ENCODE peak calls at places on chromosomes 4 and X, in eight cellular contexts. G is cardiac muscle cell; B is heart left ventricle; F is transverse colon; M is fibroblast of the aortic adventitia; I is A549; P is AG04450; Z is CD8-positive, alpha-beta T cell. S is an unnamed sample.

GRCh38 chrX:68829594-68830485 is 1.0 kb downstream of the EFNB1 start:
- DNase-seq in B (peak), P (no peak), M (peak), I (peak), F (no peak), Z (no peak), G (peak), S (no peak)

GRCh38 chrX:40009890-40010289 is 87.9 kb downstream of the BCOR start:
- DNase-seq in F (no peak), G (no peak), B (no peak), P (no peak), I (no peak), M (no peak), Z (no peak), S (no peak)

GRCh38 chr4:15348236-15348635 is 79.6 kb upstream of the C1QTNF7 start:
- DNase-seq in G (no peak), F (no peak), P (no peak), M (no peak), I (no peak), B (no peak), Z (no peak), S (no peak)

GRCh38 chrX:3820170-3820569 is 106.7 kb upstream of the PRKX start:
- DNase-seq in P (peak), M (peak), I (no peak), Z (no peak), G (peak), B (no peak), F (no peak), S (no peak)

GRCh38 chrX:39903343-39903742 is 194.4 kb downstream of the BCOR start:
- DNase-seq in P (no peak), B (no peak), Z (no peak), G (peak), I (no peak), M (peak), F (no peak), S (no peak)

GRCh38 chr4:65671402-65671801 is 1.1 kb upstream of the EPHA5 start:
- DNase-seq in I (no peak), B (no peak), F (no peak), Z (no peak), M (no peak), P (no peak), G (no peak), S (no peak)

GRCh38 chrX:76148753-76149152 is 24.1 kb upstream of the PBDC1 start:
- DNase-seq in Z (no peak), I (peak), F (peak), G (peak), B (peak), M (peak), P (no peak), S (peak)

GRCh38 chrX:34470507-34470906 is 186.6 kb downstream of the TMEM47 start:
- DNase-seq in M (no peak), P (no peak), G (no peak), B (no peak), F (no peak), Z (no peak), I (no peak), S (no peak)

GRCh38 chrX:114071412-114071811 is 512.5 kb upstream of the HTR2C start:
- DNase-seq in B (no peak), M (no peak), Z (no peak), P (no peak), I (no peak), F (no peak), G (no peak), S (no peak)

GRCh38 chr4:21628116-21628515 is 320.5 kb downstream of the KCNIP4 start:
- DNase-seq in B (no peak), P (no peak), F (no peak), G (no peak), I (no peak), M (no peak), Z (no peak), S (no peak)

GRCh38 chrX:132488819-132489255 is at the start of gene MBNL3:
- DNase-seq in I (peak), F (peak), B (peak), M (peak), P (no peak), Z (peak), G (peak), S (no peak)

GRCh38 chrX:111164728-111165127 is 68.7 kb downstream of the PAK3 start:
- DNase-seq in G (peak), I (peak), M (peak), Z (no peak), F (no peak), P (no peak), B (no peak), S (no peak)

GRCh38 chr4:145732895-145733880 is 53.2 kb downstream of the C4orf51 start:
- DNase-seq in P (peak), F (peak), G (peak), M (peak), I (peak), B (peak), Z (peak), S (peak)

GRCh38 chr4:176186721-176187395 is 8.5 kb downstream of the SPATA4 start:
- DNase-seq in P (no peak), Z (no peak), G (no peak), I (no peak), M (peak), B (no peak), F (no peak), S (no peak)

GRCh38 chrX:133598596-133599334 is 183.5 kb upstream of the GPC4 start:
- DNase-seq in F (no peak), Z (no peak), M (no peak), P (no peak), B (no peak), G (no peak), I (no peak), S (no peak)

GRCh38 chr4:89549907-89550306 is 242.3 kb upstream of the GPRIN3 start:
- DNase-seq in I (no peak), P (peak), B (no peak), Z (no peak), M (peak), G (peak), F (no peak), S (no peak)

GRCh38 chrX:130083107-130083490 is 27.2 kb downstream of the ELF4 start:
- DNase-seq in M (no peak), B (no peak), G (no peak), I (no peak), P (no peak), F (no peak), Z (no peak), S (no peak)

GRCh38 chr4:6343950-6344408 is 74.3 kb downstream of the WFS1 start:
- DNase-seq in M (peak), P (peak), Z (no peak), B (no peak), G (no peak), F (no peak), I (peak), S (no peak)

GRCh38 chr4:153521995-153522799 is 56.0 kb downstream of the TMEM131L start:
- DNase-seq in I (no peak), B (no peak), G (no peak), Z (peak), P (no peak), M (no peak), F (no peak), S (no peak)

GRCh38 chr4:42296196-42296595 is 101.1 kb upstream of the SHISA3 start:
- DNase-seq in M (peak), F (no peak), P (no peak), I (peak), Z (no peak), B (no peak), G (peak), S (no peak)

GRCh38 chr4:168486961-168487820 is 6.9 kb upstream of the DDX60L start:
- DNase-seq in Z (no peak), G (peak), M (peak), P (no peak), I (peak), F (no peak), B (no peak), S (no peak)

DNA sequence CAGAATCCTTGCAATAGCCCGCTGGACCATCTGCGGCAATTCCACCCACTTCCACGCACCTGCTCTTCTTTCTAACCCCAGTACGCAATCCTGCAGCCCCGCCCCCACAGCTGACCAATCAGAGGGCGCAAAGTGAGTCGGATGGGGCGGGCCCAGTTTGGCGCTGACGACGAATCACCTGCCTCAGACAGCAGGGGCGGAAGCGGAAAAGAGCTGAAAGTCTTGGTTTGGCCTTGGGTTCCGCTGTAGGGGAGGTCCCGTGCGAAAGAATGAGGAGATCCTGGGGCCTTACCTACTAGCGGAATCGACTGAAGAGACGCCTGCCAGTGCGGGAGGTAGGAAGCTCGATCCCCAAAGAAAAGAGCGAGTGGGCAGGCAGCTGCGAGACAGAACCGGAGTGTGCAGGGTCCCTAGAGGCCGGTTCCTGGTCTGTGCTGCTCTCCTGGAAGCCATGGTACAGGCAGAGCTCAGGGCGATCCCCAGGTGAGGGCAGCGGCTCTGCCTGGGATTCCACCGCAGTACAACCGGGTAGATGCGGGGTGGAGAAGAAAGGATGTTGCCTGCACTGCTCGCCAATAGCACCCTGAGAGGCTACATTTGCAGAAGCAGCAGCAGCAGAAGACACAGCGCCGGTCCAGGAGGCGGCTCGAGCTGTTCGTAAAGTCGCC is at the start of gene TMEM184C:
- DNase-seq in Z (peak), I (peak), G (peak), P (peak), B (peak), M (peak), F (peak), S (peak)
- TF ChIP-seq CTCF in Z (no peak), I (no peak), G (no peak), P (peak), B (no peak), M (peak), F (peak), S (no peak)

GRCh38 chrX:128818690-128819089 is 704.6 kb downstream of the SMARCA1 start:
- DNase-seq in I (no peak), F (no peak), M (no peak), P (no peak), Z (no peak), G (no peak), B (no peak), S (no peak)

GRCh38 chrX:128816919-128817318 is 706.4 kb downstream of the SMARCA1 start:
- DNase-seq in M (no peak), Z (no peak), B (no peak), F (no peak), P (no peak), I (no peak), G (no peak), S (peak)
- TF ChIP-seq CTCF in M (no peak), Z (no peak), B (no peak), F (peak), P (no peak), I (peak), G (no peak), S (peak)

GRCh38 chrX:85611926-85612325 is 232.5 kb upstream of the POF1B start:
- DNase-seq in G (peak), M (peak), B (no peak), F (no peak), I (peak), P (no peak), Z (no peak), S (no peak)
- TF ChIP-seq CTCF in G (no peak), M (peak), B (no peak), F (peak), I (peak), P (peak), Z (no peak), S (peak)

GRCh38 chr4:48275247-48275646 is 5.6 kb upstream of the TEC start:
- DNase-seq in B (no peak), M (peak), P (no peak), Z (no peak), I (peak), F (no peak), G (peak), S (no peak)
- TF ChIP-seq CTCF in B (peak), M (peak), P (peak), Z (peak), I (peak), F (peak), G (peak), S (peak)

GRCh38 chr4:108749119-108749518 is 13.7 kb downstream of the ETNPPL start:
- DNase-seq in F (no peak), Z (no peak), M (no peak), P (no peak), B (no peak), I (no peak), G (no peak), S (no peak)
- TF ChIP-seq CTCF in F (no peak), Z (no peak), M (no peak), P (peak), B (no peak), I (no peak), G (no peak), S (peak)

DNA sequence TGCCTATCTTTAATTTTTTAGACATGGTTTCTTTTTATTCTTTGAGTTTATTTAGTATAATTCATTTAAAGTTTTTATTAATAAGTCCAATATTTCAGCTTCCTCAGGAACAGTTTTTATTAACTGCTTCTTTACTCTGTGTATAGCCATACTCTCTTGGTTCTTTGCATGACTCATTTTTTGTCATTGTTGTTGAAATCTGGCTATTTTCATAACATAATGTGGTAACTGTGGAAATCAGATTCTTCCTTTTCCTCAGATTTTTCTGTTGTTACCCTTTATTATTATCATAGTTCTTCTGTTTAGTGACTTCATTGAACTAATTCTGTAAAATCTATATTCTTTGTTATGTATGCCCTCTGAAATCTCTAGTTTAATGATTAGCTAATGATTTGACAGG is 124.9 kb upstream of the CYSLTR1 start:
- DNase-seq in Z (no peak), P (no peak), G (no peak), I (no peak), M (peak), B (no peak), F (no peak), S (no peak)
- TF ChIP-seq CTCF in Z (no peak), P (no peak), G (no peak), I (no peak), M (no peak), B (no peak), F (no peak), S (no peak)

GRCh38 chrX:45557390-45557789 is 356.7 kb upstream of the DIPK2B start:
- DNase-seq in G (peak), I (peak), P (no peak), F (no peak), Z (no peak), B (no peak), M (peak), S (no peak)
- TF ChIP-seq CTCF in G (peak), I (no peak), P (no peak), F (no peak), Z (no peak), B (no peak), M (no peak), S (no peak)

GRCh38 chr4:82848706-82849105 is 42.2 kb downstream of the SEC31A start:
- DNase-seq in G (no peak), P (no peak), F (no peak), Z (no peak), I (no peak), B (no peak), M (no peak), S (no peak)

GRCh38 chr4:82851902-82852750 is 38.8 kb downstream of the SEC31A start:
- DNase-seq in I (peak), B (no peak), F (no peak), G (peak), M (peak), P (no peak), Z (no peak), S (no peak)

GRCh38 chr4:82851318-82851717 is 39.6 kb downstream of the SEC31A start:
- DNase-seq in M (no peak), G (no peak), Z (no peak), I (no peak), B (no peak), F (no peak), P (no peak), S (no peak)

GRCh38 chr4:82850684-82851083 is 40.3 kb downstream of the SEC31A start:
- DNase-seq in I (no peak), F (no peak), Z (no peak), B (no peak), G (no peak), M (no peak), P (no peak), S (no peak)

DNA sequence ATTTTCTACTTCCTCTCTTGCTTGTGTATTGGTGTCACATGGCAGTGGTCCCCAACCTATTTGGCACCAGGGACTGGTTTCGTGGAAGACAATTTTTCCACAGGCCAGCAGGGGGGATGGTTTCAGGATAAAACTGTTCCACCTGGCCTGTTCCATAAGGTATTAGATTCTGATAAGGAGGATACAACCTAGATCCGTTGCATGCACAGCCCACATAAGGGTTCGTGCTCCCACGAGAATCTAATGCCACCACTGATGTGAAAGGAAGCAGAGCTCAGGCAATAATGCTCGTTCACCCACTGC is 38.3 kb downstream of the SEC31A start:
- DNase-seq in M (no peak), Z (no peak), G (no peak), B (no peak), P (no peak), I (peak), F (no peak), S (no peak)
- TF ChIP-seq CTCF in M (no peak), Z (no peak), G (no peak), B (no peak), P (no peak), I (no peak), F (no peak), S (no peak)

S was measured in neural crest cell.